ENCODE peak calls at places on chromosomes 7 and 10, in five cellular contexts. One of them, this sample, is unnamed.

GRCh38 chr7:130632111-130632510 is 36.4 kb downstream of the COPG2 start:
- DNase-seq in Peyer's patch: no peak
- DNase-seq in psoas muscle: no peak
- DNase-seq in T1000: no peak
- DNase-seq in activated gamma-delta T cell treated with anti-CD3 and anti-CD28 coated beads, Interleukin-2, amount 50 U/mL, for 16 hours: no peak
- DNase-seq in this sample: no peak

GRCh38 chr10:107814865-107815487 is 650.5 kb upstream of the SORCS1 start:
- DNase-seq in Peyer's patch: no peak
- DNase-seq in T1000: peak; percentile 28
- DNase-seq in activated gamma-delta T cell treated with anti-CD3 and anti-CD28 coated beads, Interleukin-2, amount 50 U/mL, for 16 hours: no peak
- DNase-seq in psoas muscle: no peak
- DNase-seq in this sample: no peak

GRCh38 chr10:99941942-99942835 is 67.6 kb downstream of the DNMBP start:
- DNase-seq in T1000: no peak
- DNase-seq in activated gamma-delta T cell treated with anti-CD3 and anti-CD28 coated beads, Interleukin-2, amount 50 U/mL, for 16 hours: no peak
- DNase-seq in psoas muscle: no peak
- DNase-seq in Peyer's patch: no peak
- DNase-seq in this sample: no peak

GRCh38 chr7:130890176-130891020 is 156.4 kb upstream of the KLF14 start:
- DNase-seq in psoas muscle: peak; percentile 69
- DNase-seq in T1000: no peak
- DNase-seq in activated gamma-delta T cell treated with anti-CD3 and anti-CD28 coated beads, Interleukin-2, amount 50 U/mL, for 16 hours: no peak
- DNase-seq in Peyer's patch: no peak
- DNase-seq in this sample: no peak

GRCh38 chr10:73576178-73576889 is 14.8 kb downstream of the USP54 start:
- DNase-seq in psoas muscle: no peak
- DNase-seq in Peyer's patch: no peak
- DNase-seq in activated gamma-delta T cell treated with anti-CD3 and anti-CD28 coated beads, Interleukin-2, amount 50 U/mL, for 16 hours: no peak
- DNase-seq in T1000: no peak
- DNase-seq in this sample: no peak

GRCh38 chr7:123871998-123872867 is 27.3 kb downstream of the HYAL4 start:
- DNase-seq in Peyer's patch: peak; percentile 54
- DNase-seq in psoas muscle: peak; percentile 46
- DNase-seq in activated gamma-delta T cell treated with anti-CD3 and anti-CD28 coated beads, Interleukin-2, amount 50 U/mL, for 16 hours: peak; percentile 3
- DNase-seq in T1000: no peak
- DNase-seq in this sample: no peak

GRCh38 chr10:61130366-61130765 is 186.4 kb upstream of the RHOBTB1 start:
- DNase-seq in Peyer's patch: no peak
- DNase-seq in psoas muscle: no peak
- DNase-seq in activated gamma-delta T cell treated with anti-CD3 and anti-CD28 coated beads, Interleukin-2, amount 50 U/mL, for 16 hours: no peak
- DNase-seq in T1000: no peak
- DNase-seq in this sample: no peak

GRCh38 chr7:71752171-71752935 is 620.4 kb downstream of the GALNT17 start:
- DNase-seq in activated gamma-delta T cell treated with anti-CD3 and anti-CD28 coated beads, Interleukin-2, amount 50 U/mL, for 16 hours: no peak
- DNase-seq in Peyer's patch: peak; percentile 57
- DNase-seq in T1000: no peak
- DNase-seq in psoas muscle: no peak
- DNase-seq in this sample: no peak

GRCh38 chr7:77665161-77665560 is 31.1 kb upstream of the RSBN1L start:
- DNase-seq in activated gamma-delta T cell treated with anti-CD3 and anti-CD28 coated beads, Interleukin-2, amount 50 U/mL, for 16 hours: no peak
- DNase-seq in T1000: no peak
- DNase-seq in Peyer's patch: no peak
- DNase-seq in psoas muscle: no peak
- DNase-seq in this sample: no peak

GRCh38 chr7:82443044-82443800 is at the start of gene CACNA2D1:
- DNase-seq in activated gamma-delta T cell treated with anti-CD3 and anti-CD28 coated beads, Interleukin-2, amount 50 U/mL, for 16 hours: no peak
- DNase-seq in T1000: no peak
- DNase-seq in psoas muscle: peak; percentile 76
- DNase-seq in Peyer's patch: peak; percentile 51
- DNase-seq in this sample: no peak

GRCh38 chr7:94514140-94514889 is 4.7 kb downstream of the CASD1 start:
- DNase-seq in Peyer's patch: no peak
- DNase-seq in activated gamma-delta T cell treated with anti-CD3 and anti-CD28 coated beads, Interleukin-2, amount 50 U/mL, for 16 hours: no peak
- DNase-seq in T1000: no peak
- DNase-seq in psoas muscle: no peak
- DNase-seq in this sample: no peak

GRCh38 chr10:31321396-31321941 is 2.5 kb downstream of the ZEB1 start:
- DNase-seq in T1000: no peak
- DNase-seq in activated gamma-delta T cell treated with anti-CD3 and anti-CD28 coated beads, Interleukin-2, amount 50 U/mL, for 16 hours: peak; percentile 2
- DNase-seq in psoas muscle: no peak
- DNase-seq in Peyer's patch: no peak
- DNase-seq in this sample: no peak

GRCh38 chr10:3931901-3932300 is 146.9 kb upstream of the KLF6 start:
- DNase-seq in Peyer's patch: no peak
- DNase-seq in psoas muscle: no peak
- DNase-seq in T1000: no peak
- DNase-seq in activated gamma-delta T cell treated with anti-CD3 and anti-CD28 coated beads, Interleukin-2, amount 50 U/mL, for 16 hours: no peak
- DNase-seq in this sample: no peak

GRCh38 chr7:12757443-12757842 is 70.0 kb downstream of the ARL4A start:
- DNase-seq in Peyer's patch: no peak
- DNase-seq in activated gamma-delta T cell treated with anti-CD3 and anti-CD28 coated beads, Interleukin-2, amount 50 U/mL, for 16 hours: no peak
- DNase-seq in psoas muscle: no peak
- DNase-seq in T1000: no peak
- DNase-seq in this sample: no peak

GRCh38 chr7:117401293-117402002 is 25.8 kb downstream of the ASZ1 start:
- DNase-seq in activated gamma-delta T cell treated with anti-CD3 and anti-CD28 coated beads, Interleukin-2, amount 50 U/mL, for 16 hours: no peak
- DNase-seq in psoas muscle: no peak
- DNase-seq in T1000: no peak
- DNase-seq in Peyer's patch: no peak
- DNase-seq in this sample: no peak

GRCh38 chr10:84201244-84201606 is 6.9 kb downstream of the CDHR1 start:
- DNase-seq in T1000: no peak
- DNase-seq in psoas muscle: no peak
- DNase-seq in Peyer's patch: peak; percentile 73
- DNase-seq in activated gamma-delta T cell treated with anti-CD3 and anti-CD28 coated beads, Interleukin-2, amount 50 U/mL, for 16 hours: no peak
- DNase-seq in this sample: no peak

GRCh38 chr10:71283410-71283809 is 35.6 kb upstream of the SLC29A3 start:
- DNase-seq in activated gamma-delta T cell treated with anti-CD3 and anti-CD28 coated beads, Interleukin-2, amount 50 U/mL, for 16 hours: no peak
- DNase-seq in Peyer's patch: no peak
- DNase-seq in T1000: no peak
- DNase-seq in psoas muscle: no peak
- DNase-seq in this sample: no peak

GRCh38 chr7:10083766-10084165 is 889.9 kb upstream of the PHF14 start:
- DNase-seq in Peyer's patch: no peak
- DNase-seq in T1000: no peak
- DNase-seq in psoas muscle: no peak
- DNase-seq in activated gamma-delta T cell treated with anti-CD3 and anti-CD28 coated beads, Interleukin-2, amount 50 U/mL, for 16 hours: no peak
- DNase-seq in this sample: no peak

GRCh38 chr10:33675235-33675634 is 340.8 kb upstream of the NRP1 start:
- DNase-seq in Peyer's patch: no peak
- DNase-seq in activated gamma-delta T cell treated with anti-CD3 and anti-CD28 coated beads, Interleukin-2, amount 50 U/mL, for 16 hours: no peak
- DNase-seq in T1000: no peak
- DNase-seq in psoas muscle: no peak
- DNase-seq in this sample: no peak

GRCh38 chr10:89219512-89220218 is 12.5 kb upstream of the CH25H start:
- DNase-seq in activated gamma-delta T cell treated with anti-CD3 and anti-CD28 coated beads, Interleukin-2, amount 50 U/mL, for 16 hours: no peak
- DNase-seq in Peyer's patch: no peak
- DNase-seq in psoas muscle: no peak
- DNase-seq in T1000: no peak
- DNase-seq in this sample: no peak

GRCh38 chr7:91286432-91286831 is 22.2 kb downstream of the FZD1 start:
- DNase-seq in psoas muscle: no peak
- DNase-seq in activated gamma-delta T cell treated with anti-CD3 and anti-CD28 coated beads, Interleukin-2, amount 50 U/mL, for 16 hours: no peak
- DNase-seq in T1000: no peak
- DNase-seq in Peyer's patch: no peak
- DNase-seq in this sample: no peak

GRCh38 chr10:94315975-94316464 is 46.7 kb downstream of the NOC3L start:
- DNase-seq in psoas muscle: no peak
- DNase-seq in T1000: no peak
- DNase-seq in Peyer's patch: no peak
- DNase-seq in activated gamma-delta T cell treated with anti-CD3 and anti-CD28 coated beads, Interleukin-2, amount 50 U/mL, for 16 hours: no peak
- DNase-seq in this sample: no peak

GRCh38 chr7:102978280-102978679 is 65.5 kb downstream of the LRRC17 start:
- DNase-seq in activated gamma-delta T cell treated with anti-CD3 and anti-CD28 coated beads, Interleukin-2, amount 50 U/mL, for 16 hours: no peak
- DNase-seq in T1000: no peak
- DNase-seq in Peyer's patch: no peak
- DNase-seq in psoas muscle: no peak
- DNase-seq in this sample: no peak

GRCh38 chr10:71475243-71475871 is 78.6 kb downstream of the CDH23 start:
- DNase-seq in T1000: no peak
- DNase-seq in psoas muscle: no peak
- DNase-seq in activated gamma-delta T cell treated with anti-CD3 and anti-CD28 coated beads, Interleukin-2, amount 50 U/mL, for 16 hours: no peak
- DNase-seq in Peyer's patch: no peak
- DNase-seq in this sample: no peak

GRCh38 chr7:106486331-106486730 is 174.6 kb downstream of the CCDC71L start:
- DNase-seq in Peyer's patch: no peak
- DNase-seq in T1000: no peak
- DNase-seq in activated gamma-delta T cell treated with anti-CD3 and anti-CD28 coated beads, Interleukin-2, amount 50 U/mL, for 16 hours: no peak
- DNase-seq in psoas muscle: no peak
- DNase-seq in this sample: no peak

GRCh38 chr7:72925546-72926120 is 738 bp downstream of the POM121 start:
- DNase-seq in activated gamma-delta T cell treated with anti-CD3 and anti-CD28 coated beads, Interleukin-2, amount 50 U/mL, for 16 hours: no peak
- DNase-seq in T1000: no peak
- DNase-seq in Peyer's patch: no peak
- DNase-seq in psoas muscle: no peak
- DNase-seq in this sample: no peak

GRCh38 chr10:120824864-120825263 is 26.3 kb upstream of the WDR11 start:
- DNase-seq in T1000: no peak
- DNase-seq in psoas muscle: no peak
- DNase-seq in Peyer's patch: no peak
- DNase-seq in activated gamma-delta T cell treated with anti-CD3 and anti-CD28 coated beads, Interleukin-2, amount 50 U/mL, for 16 hours: no peak
- DNase-seq in this sample: no peak

GRCh38 chr7:4655311-4655710 is 26.8 kb upstream of the FOXK1 start:
- DNase-seq in psoas muscle: no peak
- DNase-seq in activated gamma-delta T cell treated with anti-CD3 and anti-CD28 coated beads, Interleukin-2, amount 50 U/mL, for 16 hours: no peak
- DNase-seq in T1000: no peak
- DNase-seq in Peyer's patch: no peak
- DNase-seq in this sample: no peak

GRCh38 chr10:8063128-8063908 is 8.8 kb downstream of the GATA3 start:
- DNase-seq in T1000: no peak
- DNase-seq in Peyer's patch: no peak
- DNase-seq in activated gamma-delta T cell treated with anti-CD3 and anti-CD28 coated beads, Interleukin-2, amount 50 U/mL, for 16 hours: no peak
- DNase-seq in psoas muscle: no peak
- DNase-seq in this sample: no peak

GRCh38 chr7:45162943-45163691 is 5.5 kb downstream of the RAMP3 start:
- DNase-seq in psoas muscle: peak; percentile 4
- DNase-seq in T1000: no peak
- DNase-seq in activated gamma-delta T cell treated with anti-CD3 and anti-CD28 coated beads, Interleukin-2, amount 50 U/mL, for 16 hours: no peak
- DNase-seq in Peyer's patch: peak; percentile 8
- DNase-seq in this sample: no peak

GRCh38 chr7:139995034-139995915 is 67.5 kb downstream of the PARP12 start:
- DNase-seq in psoas muscle: no peak
- DNase-seq in activated gamma-delta T cell treated with anti-CD3 and anti-CD28 coated beads, Interleukin-2, amount 50 U/mL, for 16 hours: no peak
- DNase-seq in Peyer's patch: no peak
- DNase-seq in T1000: no peak
- DNase-seq in this sample: no peak

GRCh38 chr7:66206116-66206908 is 1.2 kb downstream of the TPST1 start:
- DNase-seq in T1000: no peak
- DNase-seq in psoas muscle: no peak
- DNase-seq in activated gamma-delta T cell treated with anti-CD3 and anti-CD28 coated beads, Interleukin-2, amount 50 U/mL, for 16 hours: no peak
- DNase-seq in Peyer's patch: no peak
- DNase-seq in this sample: no peak

GRCh38 chr10:103612462-103613365 is 119.2 kb downstream of the NEURL1 start:
- DNase-seq in T1000: no peak
- DNase-seq in Peyer's patch: no peak
- DNase-seq in activated gamma-delta T cell treated with anti-CD3 and anti-CD28 coated beads, Interleukin-2, amount 50 U/mL, for 16 hours: no peak
- DNase-seq in psoas muscle: no peak
- DNase-seq in this sample: no peak

GRCh38 chr10:133060022-133060421 is 27.7 kb upstream of the ADGRA1 start:
- DNase-seq in activated gamma-delta T cell treated with anti-CD3 and anti-CD28 coated beads, Interleukin-2, amount 50 U/mL, for 16 hours: no peak
- DNase-seq in psoas muscle: no peak
- DNase-seq in Peyer's patch: no peak
- DNase-seq in T1000: no peak
- DNase-seq in this sample: no peak

GRCh38 chr7:139691253-139691781 is 86.5 kb downstream of the HIPK2 start:
- DNase-seq in activated gamma-delta T cell treated with anti-CD3 and anti-CD28 coated beads, Interleukin-2, amount 50 U/mL, for 16 hours: no peak
- DNase-seq in T1000: no peak
- DNase-seq in Peyer's patch: peak; percentile 57
- DNase-seq in psoas muscle: peak; percentile 91
- DNase-seq in this sample: no peak

GRCh38 chr7:64184376-64184775 is 22.6 kb upstream of the ZNF735 start:
- DNase-seq in activated gamma-delta T cell treated with anti-CD3 and anti-CD28 coated beads, Interleukin-2, amount 50 U/mL, for 16 hours: no peak
- DNase-seq in Peyer's patch: no peak
- DNase-seq in T1000: no peak
- DNase-seq in psoas muscle: no peak
- DNase-seq in this sample: no peak

GRCh38 chr7:2028733-2029132 is 204.0 kb downstream of the MAD1L1 start:
- DNase-seq in psoas muscle: peak; percentile 12
- DNase-seq in activated gamma-delta T cell treated with anti-CD3 and anti-CD28 coated beads, Interleukin-2, amount 50 U/mL, for 16 hours: no peak
- DNase-seq in T1000: no peak
- DNase-seq in Peyer's patch: peak; percentile 13
- DNase-seq in this sample: no peak

GRCh38 chr10:79025113-79025832 is 43.5 kb upstream of the ZMIZ1 start:
- DNase-seq in Peyer's patch: peak; percentile 15
- DNase-seq in psoas muscle: peak; percentile 45
- DNase-seq in activated gamma-delta T cell treated with anti-CD3 and anti-CD28 coated beads, Interleukin-2, amount 50 U/mL, for 16 hours: peak; percentile 59
- DNase-seq in T1000: no peak
- DNase-seq in this sample: no peak

This sample was measured in right atrium auricular region.